ENCODE peak calls at places on chromosomes 3 and 15, in five cellular contexts. S, B, J, L and T are unnamed samples.

GRCh38 chr3:99895706-99896441 is 78.2 kb downstream of the CMSS1 start:
- DNase-seq in J (no peak), S (no peak), L (peak), B (no peak), T (no peak)

GRCh38 chr15:76345880-76346665 is 9.5 kb downstream of the ISL2 start:
- DNase-seq in S (no peak), B (peak), J (peak), L (no peak), T (no peak)

GRCh38 chr3:32569540-32570425 is 875 bp downstream of the DYNC1LI1 start:
- DNase-seq in S (peak), B (no peak), J (peak), L (no peak), T (no peak)

GRCh38 chr15:78061963-78062427 is 15.5 kb downstream of the TBC1D2B start:
- DNase-seq in L (no peak), S (no peak), J (peak), B (no peak), T (no peak)

GRCh38 chr3:76065975-76066374 is 280.6 kb upstream of the ZNF717 start:
- DNase-seq in B (no peak), L (peak), S (no peak), J (no peak), T (no peak)

GRCh38 chr3:128503751-128504532 is 10.9 kb upstream of the GATA2 start:
- DNase-seq in S (no peak), J (no peak), L (no peak), B (no peak), T (no peak)

GRCh38 chr15:31245135-31245689 is 81.4 kb upstream of the KLF13 start:
- DNase-seq in J (no peak), S (no peak), L (no peak), B (no peak), T (no peak)

GRCh38 chr3:128878556-128879124 is 780 bp upstream of the ACAD9 start:
- DNase-seq in L (peak), B (peak), S (no peak), J (no peak), T (no peak)

GRCh38 chr3:62601238-62601856 is 228.0 kb upstream of the FEZF2 start:
- DNase-seq in S (no peak), B (no peak), L (peak), J (no peak), T (no peak)

GRCh38 chr3:160756907-160757623 is 1.0 kb downstream of the PPM1L start:
- DNase-seq in B (no peak), S (no peak), J (no peak), L (no peak), T (no peak)

GRCh38 chr15:52008698-52009434 is 10.2 kb upstream of the MAPK6 start:
- DNase-seq in B (no peak), L (no peak), S (peak), J (no peak), T (no peak)

GRCh38 chr3:107085261-107085660 is 292.0 kb upstream of the CCDC54 start:
- DNase-seq in S (no peak), B (no peak), L (no peak), J (no peak), T (no peak)

GRCh38 chr3:38458796-38459498 is 5.3 kb downstream of the ACVR2B start:
- DNase-seq in J (no peak), L (peak), B (peak), S (no peak), T (no peak)

GRCh38 chr3:160564205-160564922 is 1.0 kb downstream of the KPNA4 start:
- DNase-seq in S (peak), J (peak), B (no peak), L (no peak), T (no peak)

GRCh38 chr3:50574280-50574831 is 5.0 kb downstream of the HEMK1 start:
- DNase-seq in S (no peak), J (no peak), B (no peak), L (no peak), T (no peak)

GRCh38 chr15:67127334-67127664 is 61.9 kb downstream of the SMAD3 start:
- DNase-seq in S (no peak), B (no peak), L (no peak), J (no peak), T (no peak)

GRCh38 chr15:77010842-77011241 is 15.9 kb downstream of the PSTPIP1 start:
- DNase-seq in L (no peak), B (no peak), S (no peak), J (no peak), T (no peak)

GRCh38 chr3:19901918-19902317 is 32.1 kb downstream of the EFHB start:
- DNase-seq in B (no peak), S (no peak), L (peak), J (no peak), T (no peak)

GRCh38 chr3:19250959-19251610 is 102.8 kb downstream of the KCNH8 start:
- DNase-seq in B (no peak), S (peak), L (no peak), J (peak), T (no peak)

GRCh38 chr15:99412626-99413025 is 153.2 kb upstream of the MEF2A start:
- DNase-seq in B (no peak), L (no peak), S (no peak), J (no peak), T (no peak)

GRCh38 chr15:59371458-59372351 is 966 bp downstream of the MYO1E start:
- DNase-seq in J (no peak), L (peak), S (no peak), B (peak), T (no peak)

GRCh38 chr3:71466483-71466882 is 117.0 kb downstream of the FOXP1 start:
- DNase-seq in S (peak), J (no peak), B (no peak), L (no peak), T (peak)